ENCODE peak calls at places on chromosomes 13 and 19, in five cellular contexts. K is K562, E is SK-N-SH, D is HepG2, G is GM12878. B is an unnamed sample.

GRCh38 chr19:31938675-31939074 is 406.7 kb upstream of the ZNF507 start:
- DNase-seq in K (no peak), E (no peak), G (no peak), D (no peak), B (no peak)

GRCh38 chr19:45446295-45446694 is 21.5 kb upstream of the FOSB start:
- DNase-seq in K (no peak), D (peak), E (peak), G (no peak), B (no peak)

GRCh38 chr13:49536144-49536873 is 40.6 kb downstream of the PHF11 start:
- DNase-seq in K (no peak), D (no peak), G (no peak), E (no peak), B (no peak)

GRCh38 chr19:57167385-57167784 is at the start of gene DUXA:
- DNase-seq in K (no peak), G (no peak), E (no peak), D (no peak), B (no peak)

GRCh38 chr19:4108767-4109625 is 14.9 kb downstream of the MAP2K2 start:
- DNase-seq in D (no peak), G (peak), K (no peak), E (no peak), B (no peak)

GRCh38 chr13:24910502-24911134 is 146.6 kb downstream of the RNF17 start:
- DNase-seq in E (no peak), D (no peak), G (no peak), K (no peak), B (no peak)

GRCh38 chr13:50635504-50635903 is 208.0 kb downstream of the DLEU7 start:
- DNase-seq in D (no peak), K (no peak), G (peak), E (no peak), B (no peak)

GRCh38 chr19:28883241-28883693 is 329.7 kb downstream of the UQCRFS1 start:
- DNase-seq in E (no peak), D (no peak), G (no peak), K (no peak), B (no peak)

GRCh38 chr19:5743640-5744039 is 23.2 kb downstream of the CATSPERD start:
- DNase-seq in G (no peak), E (no peak), K (no peak), D (no peak), B (no peak)

GRCh38 chr19:58559275-58560006 is 1.0 kb upstream of the UBE2M start:
- DNase-seq in K (peak), D (peak), E (peak), G (peak), B (peak)

GRCh38 chr13:41257535-41257934 is 5.8 kb downstream of the MTRF1 start:
- DNase-seq in K (no peak), E (no peak), G (no peak), D (peak), B (no peak)

GRCh38 chr13:79780240-79780639 is 299.3 kb downstream of the NDFIP2 start:
- DNase-seq in G (peak), E (no peak), D (no peak), K (no peak), B (no peak)

GRCh38 chr13:106133025-106133424 is 402.4 kb downstream of the EFNB2 start:
- DNase-seq in K (no peak), E (no peak), D (no peak), G (no peak), B (no peak)

GRCh38 chr19:45049073-45049736 is 10.4 kb downstream of the CLASRP start:
- DNase-seq in K (no peak), G (no peak), D (no peak), E (no peak), B (no peak)

GRCh38 chr19:12769689-12770088 is 5.7 kb downstream of the HOOK2 start:
- DNase-seq in K (peak), E (no peak), G (no peak), D (no peak), B (no peak)

GRCh38 chr13:90443268-90443667 is 904.2 kb upstream of the MIR17HG start:
- DNase-seq in D (no peak), K (no peak), G (no peak), E (no peak), B (no peak)

GRCh38 chr19:940591-941291 is 14.9 kb downstream of the ARID3A start:
- DNase-seq in D (no peak), E (peak), G (no peak), K (no peak), B (no peak)

GRCh38 chr13:106100261-106100919 is 435.1 kb downstream of the EFNB2 start:
- DNase-seq in E (no peak), K (no peak), D (no peak), G (no peak), B (peak)

GRCh38 chr19:5099822-5100221 is 130.9 kb downstream of the KDM4B start:
- DNase-seq in D (no peak), G (no peak), K (no peak), E (no peak), B (no peak)

GRCh38 chr13:97448503-97449251 is 14.7 kb downstream of the RAP2A start:
- DNase-seq in K (no peak), G (peak), E (no peak), D (no peak), B (no peak)

GRCh38 chr19:55638864-55639359 is 1.9 kb upstream of the ZNF580 start:
- DNase-seq in G (no peak), E (peak), K (no peak), D (peak), B (no peak)

GRCh38 chr19:14450168-14450874 is 17.2 kb downstream of the PKN1 start:
- DNase-seq in E (peak), K (peak), G (no peak), D (peak), B (peak)

GRCh38 chr13:48506092-48506701 is 26.7 kb downstream of the RCBTB2 start:
- DNase-seq in K (no peak), E (no peak), D (no peak), G (no peak), B (no peak)

GRCh38 chr19:13262450-13262849 is 112.2 kb downstream of the IER2 start:
- DNase-seq in K (peak), E (peak), D (peak), G (no peak), B (no peak)

GRCh38 chr13:73677041-73677589 is 457.1 kb downstream of the KLF12 start:
- DNase-seq in K (no peak), E (no peak), D (no peak), G (no peak), B (no peak)

GRCh38 chr19:9431475-9431874 is 3.9 kb downstream of the ZNF266 start:
- DNase-seq in E (peak), D (no peak), K (peak), G (no peak), B (no peak)

GRCh38 chr13:29513002-29513980 is 82.2 kb downstream of the SLC7A1 start:
- DNase-seq in K (no peak), D (no peak), E (no peak), G (no peak), B (no peak)

GRCh38 chr19:1438035-1438932 is at the start of gene RPS15:
- DNase-seq in G (peak), K (peak), D (peak), E (peak), B (peak)

GRCh38 chr13:97028441-97029299 is 34.4 kb upstream of the OXGR1 start:
- DNase-seq in G (no peak), E (peak), D (peak), K (peak), B (peak)

GRCh38 chr19:33493401-33494275 is 28.0 kb downstream of the PEPD start:
- DNase-seq in G (no peak), K (no peak), E (peak), D (no peak), B (no peak)

GRCh38 chr13:97768134-97768533 is 185.3 kb upstream of the IPO5 start:
- DNase-seq in G (no peak), K (no peak), E (no peak), D (no peak), B (no peak)

GRCh38 chr13:24281188-24282008 is 28.0 kb upstream of the C1QTNF9 start:
- DNase-seq in E (no peak), K (no peak), D (no peak), G (no peak), B (no peak)

GRCh38 chr13:112774448-112774792 is 84.6 kb downstream of the ATP11A start:
- DNase-seq in K (no peak), E (no peak), G (no peak), D (no peak), B (no peak)

GRCh38 chr19:7970716-7971448 is 27.4 kb upstream of the TIMM44 start:
- DNase-seq in D (peak), K (peak), E (peak), G (no peak), B (peak)

GRCh38 chr13:94968040-94968756 is 255.9 kb upstream of the SOX21 start:
- DNase-seq in K (no peak), D (no peak), G (no peak), E (peak), B (no peak)

GRCh38 chr19:15200575-15201364 is at the start of gene NOTCH3:
- DNase-seq in D (no peak), K (peak), G (no peak), E (peak), B (no peak)

GRCh38 chr13:27358420-27358819 is 66.0 kb upstream of the GTF3A start:
- DNase-seq in E (no peak), G (no peak), D (no peak), K (no peak), B (no peak)

GRCh38 chr13:36354842-36355241 is 8.6 kb upstream of the SPART start:
- DNase-seq in K (no peak), D (no peak), G (no peak), E (no peak), B (no peak)

GRCh38 chr13:114118763-114119123 is 13.7 kb downstream of the RASA3 start:
- DNase-seq in G (no peak), D (no peak), E (peak), K (no peak), B (no peak)

GRCh38 chr19:9720541-9720940 is 45.6 kb upstream of the ZNF562 start:
- DNase-seq in G (no peak), D (no peak), K (no peak), E (no peak), B (no peak)

GRCh38 chr13:37919329-37919880 is 49.8 kb upstream of the TRPC4 start:
- DNase-seq in G (no peak), K (no peak), E (no peak), D (no peak), B (no peak)
- H3K4me3 ChIP-seq in G (no peak), K (no peak), E (peak), D (no peak), B (no peak)

DNA sequence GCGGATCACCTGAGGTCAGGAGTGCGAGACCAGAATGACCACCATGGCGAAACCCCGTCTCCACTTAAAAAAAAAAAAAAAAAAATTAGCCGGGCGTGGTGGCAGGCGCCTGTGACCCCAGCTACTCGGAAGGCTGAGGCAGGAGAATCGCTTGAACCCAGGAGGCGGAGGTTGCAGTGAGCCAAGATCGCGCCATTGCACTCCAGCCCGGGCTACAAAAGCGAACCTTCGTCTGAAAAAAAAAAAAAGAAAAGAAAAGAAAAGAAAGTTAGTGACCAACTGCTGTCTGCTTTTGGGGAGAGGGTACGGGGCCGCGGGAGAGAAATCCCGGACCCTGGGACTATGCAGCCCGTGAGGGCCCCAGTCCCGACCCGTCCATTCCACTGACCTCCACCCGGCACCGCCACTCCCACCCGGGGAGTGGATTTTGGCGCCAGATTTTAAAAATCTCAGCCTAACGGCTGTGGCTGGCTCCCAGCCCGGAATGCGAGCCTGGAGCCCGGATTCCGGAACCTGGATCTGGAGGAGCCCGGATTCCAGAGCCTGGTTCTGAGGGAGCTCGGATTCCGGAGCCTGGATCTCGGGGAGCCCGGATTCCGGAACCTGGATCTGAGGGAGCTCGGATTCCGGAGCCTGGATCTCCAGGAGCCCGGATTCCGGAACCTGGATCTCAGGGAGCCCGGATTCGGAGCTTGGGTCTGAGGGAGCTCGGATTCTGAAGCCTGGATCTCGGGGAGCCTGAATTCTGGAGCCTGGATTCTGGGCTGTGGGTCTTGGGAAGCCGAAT is 6.1 kb upstream of the LMNB2 start:
- DNase-seq in G (no peak), D (peak), E (peak), K (no peak), B (peak)
- TF ChIP-seq ZBTB33 in G (no peak), D (peak), E (peak), K (peak), B (no peak)

DNA sequence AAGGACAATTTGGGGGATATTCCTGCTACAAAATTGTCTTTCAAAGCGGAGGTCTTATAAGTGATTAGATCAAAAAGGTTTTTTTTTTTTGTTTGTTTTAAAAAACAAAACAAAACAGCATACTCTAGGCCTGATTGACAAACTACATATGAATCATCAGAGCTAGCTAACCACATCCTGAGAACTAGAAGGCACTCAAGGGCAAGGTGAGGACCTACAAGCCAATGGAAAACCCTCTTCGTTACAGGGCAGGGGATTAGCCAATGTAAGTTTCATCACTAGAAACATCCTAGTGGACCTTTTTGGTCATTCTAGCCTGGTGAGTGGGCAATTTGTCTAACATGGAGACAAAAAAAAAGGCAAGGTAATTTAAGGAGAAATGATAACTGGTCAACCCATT is 428.6 kb downstream of the RFC3 start:
- DNase-seq in K (no peak), G (no peak), D (no peak), E (no peak), B (no peak)
- TF ChIP-seq MAX in K (no peak), G (no peak), D (no peak), E (no peak), B (no peak)

DNA sequence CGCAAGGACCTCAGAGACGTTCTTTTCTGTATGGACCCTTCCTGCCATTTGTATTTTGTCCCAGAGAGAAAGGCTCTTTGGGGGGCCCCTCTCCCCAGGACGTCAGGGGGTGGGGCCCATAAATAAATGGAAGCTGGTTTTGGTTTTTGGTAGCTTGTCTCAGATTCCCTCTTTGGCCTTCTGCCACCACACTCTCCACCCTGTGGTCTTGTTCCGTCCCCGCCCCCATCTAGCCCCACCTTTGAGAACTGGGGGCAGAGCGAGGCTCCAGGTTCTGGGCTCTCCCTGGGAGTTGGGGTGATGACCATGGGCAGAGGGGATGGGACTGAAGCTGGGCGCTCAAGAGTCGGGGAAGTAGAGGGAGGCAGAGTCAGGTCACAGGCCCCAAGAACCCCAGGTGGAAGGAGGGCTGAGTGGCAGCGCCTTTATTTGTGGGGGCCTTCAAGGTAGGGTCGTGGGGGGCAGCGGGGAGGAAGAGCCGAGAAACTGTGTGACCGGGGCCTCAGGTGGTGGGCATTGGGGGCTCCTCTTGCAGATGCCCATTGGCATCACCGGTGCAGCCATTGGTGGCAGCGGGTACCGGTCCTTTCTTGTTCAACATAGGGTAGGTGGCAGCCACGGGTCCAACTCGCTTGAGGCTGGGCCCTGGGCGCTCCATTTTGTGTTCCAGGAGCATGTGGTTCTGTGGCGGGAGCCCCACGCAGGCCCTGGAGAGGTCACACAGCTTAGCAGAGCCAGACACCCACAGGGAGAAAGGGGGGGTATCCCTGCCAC is 3.3 kb downstream of the ISYNA1 start:
- DNase-seq in D (no peak), K (no peak), G (no peak), E (no peak), B (no peak)
- H3K4me3 ChIP-seq in D (no peak), K (peak), G (peak), E (no peak), B (no peak)

GRCh38 chr19:40603071-40603718 is 2.0 kb downstream of the LTBP4 start:
- DNase-seq in G (no peak), D (peak), E (no peak), K (no peak), B (no peak)
- TF ChIP-seq ZBTB33 in G (no peak), D (no peak), E (no peak), K (no peak), B (no peak)